ENCODE peak calls at places on chromosomes 1 and 21, in four cellular contexts. R is brain microvascular endothelial cell, P is left lung, I is NB4. X is an unnamed sample.

GRCh38 chr1:224524679-224525078 is 90.1 kb upstream of the WDR26 start:
- DNase-seq in R (peak; percentile 76), P (no peak), I (no peak), X (no peak)

GRCh38 chr1:204410764-204411450 is 710 bp downstream of the PPP1R15B start:
- DNase-seq in R (peak; percentile 40), P (no peak), I (peak; percentile 66), X (peak; percentile 25)

GRCh38 chr1:155083865-155084721 is 5.5 kb downstream of the EFNA3 start:
- DNase-seq in R (peak; percentile 18), P (no peak), I (peak; percentile 54), X (no peak)

GRCh38 chr1:34268311-34269042 is 91.8 kb downstream of the C1orf94 start:
- DNase-seq in R (no peak), P (no peak), I (no peak), X (no peak)

GRCh38 chr1:226662704-226663326 is 76.3 kb downstream of the ITPKB start:
- DNase-seq in R (peak; percentile 95), P (peak; percentile 87), I (peak; percentile 88), X (peak; percentile 94)

GRCh38 chr21:43740497-43741156 is 21.7 kb downstream of the PDXK start:
- DNase-seq in R (no peak), P (no peak), I (no peak), X (no peak)

GRCh38 chr1:2214541-2215241 is 13.4 kb upstream of the SKI start:
- DNase-seq in R (no peak), P (no peak), I (no peak), X (no peak)

GRCh38 chr1:112735752-112736151 is 20.6 kb upstream of the PPM1J start:
- DNase-seq in R (peak; percentile 77), P (no peak), I (no peak), X (no peak)

GRCh38 chr1:166089804-166090203 is 77.0 kb downstream of the FAM78B start:
- DNase-seq in R (no peak), P (no peak), I (peak; percentile 6), X (no peak)

GRCh38 chr1:36322786-36323635 is 434 bp downstream of the EVA1B start:
- DNase-seq in R (peak; percentile 46), P (peak; percentile 56), I (peak; percentile 76), X (no peak)

GRCh38 chr1:221573727-221574126 is 168.2 kb downstream of the DUSP10 start:
- DNase-seq in R (no peak), P (no peak), I (no peak), X (no peak)

GRCh38 chr1:157597959-157598667 is at the start of gene FCRL4:
- DNase-seq in R (no peak), P (no peak), I (peak; percentile 29), X (no peak)

GRCh38 chr1:55775007-55775406 is 559.8 kb upstream of the USP24 start:
- DNase-seq in R (no peak), P (no peak), I (no peak), X (no peak)

GRCh38 chr1:111505641-111506119 is 2.2 kb upstream of the ADORA3 start:
- DNase-seq in R (no peak), P (peak; percentile 65), I (peak; percentile 78), X (no peak)

GRCh38 chr1:20584890-20585289 is 4.0 kb upstream of the CDA start:
- DNase-seq in R (no peak), P (no peak), I (peak; percentile 11), X (no peak)

GRCh38 chr1:87151500-87152421 is 176.9 kb upstream of the LMO4 start:
- DNase-seq in R (peak; percentile 69), P (peak; percentile 80), I (peak; percentile 92), X (no peak)

GRCh38 chr1:15584489-15585363 is at the start of gene AGMAT:
- DNase-seq in R (peak; percentile 17), P (no peak), I (peak; percentile 79), X (no peak)

GRCh38 chr1:100710881-100711660 is 8.5 kb upstream of the VCAM1 start:
- DNase-seq in R (no peak), P (no peak), I (peak; percentile 4), X (no peak)

GRCh38 chr1:220631238-220631842 is 58.8 kb upstream of the C1orf115 start:
- DNase-seq in R (no peak), P (no peak), I (no peak), X (no peak)

GRCh38 chr1:23548704-23549143 is 10.6 kb downstream of the ID3 start:
- DNase-seq in R (no peak), P (no peak), I (no peak), X (no peak)

GRCh38 chr1:90850925-90851710 is 134.0 kb upstream of the BARHL2 start:
- DNase-seq in R (peak; percentile 46), P (peak; percentile 82), I (peak; percentile 80), X (peak; percentile 15)

GRCh38 chr21:38831526-38832467 is 26.1 kb downstream of the ETS2 start:
- DNase-seq in R (peak; percentile 96), P (peak; percentile 74), I (peak; percentile 97), X (peak; percentile 52)

GRCh38 chr1:8170059-8170835 is 144.1 kb upstream of the ERRFI1 start:
- DNase-seq in R (no peak), P (no peak), I (no peak), X (no peak)

GRCh38 chr1:119364640-119365039 is 3.9 kb upstream of the HAO2 start:
- DNase-seq in R (no peak), P (no peak), I (no peak), X (no peak)

GRCh38 chr1:53792751-53793150 is 45.3 kb downstream of the NDC1 start:
- DNase-seq in R (no peak), P (no peak), I (no peak), X (no peak)

GRCh38 chr1:111364690-111365089 is 62.8 kb downstream of the OVGP1 start:
- DNase-seq in R (no peak), P (no peak), I (no peak), X (no peak)

GRCh38 chr1:171841931-171842723 is 829 bp downstream of the DNM3 start:
- DNase-seq in R (no peak), P (peak; percentile 33), I (no peak), X (no peak)

GRCh38 chr1:204507317-204508105 is 8.7 kb upstream of the MDM4 start:
- DNase-seq in R (peak; percentile 41), P (no peak), I (peak; percentile 78), X (no peak)

GRCh38 chr1:203672354-203672753 is 45.7 kb downstream of the ATP2B4 start:
- DNase-seq in R (peak; percentile 76), P (peak; percentile 54), I (no peak), X (peak; percentile 36)

GRCh38 chr1:46535063-46535462 is 16.4 kb downstream of the KNCN start:
- DNase-seq in R (no peak), P (no peak), I (peak; percentile 51), X (no peak)

GRCh38 chr1:3425486-3426215 is 28.8 kb upstream of the ARHGEF16 start:
- DNase-seq in R (no peak), P (no peak), I (no peak), X (no peak)

GRCh38 chr1:91712981-91713841 is 172.7 kb downstream of the TGFBR3 start:
- DNase-seq in R (peak; percentile 50), P (no peak), I (peak; percentile 56), X (no peak)

GRCh38 chr1:226060427-226060826 is 2.1 kb upstream of the H3-3A start:
- DNase-seq in R (no peak), P (no peak), I (no peak), X (no peak)

GRCh38 chr1:73800376-73800775 is 397.6 kb downstream of the LRRIQ3 start:
- DNase-seq in R (no peak), P (no peak), I (no peak), X (peak; percentile 43)

GRCh38 chr1:150826299-150826698 is 18.2 kb upstream of the CTSK start:
- DNase-seq in R (no peak), P (no peak), I (no peak), X (no peak)

GRCh38 chr1:53559854-53560571 is 100.8 kb downstream of the DMRTB1 start:
- DNase-seq in R (no peak), P (no peak), I (no peak), X (no peak)

GRCh38 chr1:183719289-183719688 is 66.2 kb upstream of the APOBEC4 start:
- DNase-seq in R (no peak), P (no peak), I (no peak), X (no peak)
- H3K4me3 ChIP-seq in R (no peak overlapping the region), P (no peak overlapping the region), I (no peak overlapping the region), X (no peak overlapping the region)

DNA sequence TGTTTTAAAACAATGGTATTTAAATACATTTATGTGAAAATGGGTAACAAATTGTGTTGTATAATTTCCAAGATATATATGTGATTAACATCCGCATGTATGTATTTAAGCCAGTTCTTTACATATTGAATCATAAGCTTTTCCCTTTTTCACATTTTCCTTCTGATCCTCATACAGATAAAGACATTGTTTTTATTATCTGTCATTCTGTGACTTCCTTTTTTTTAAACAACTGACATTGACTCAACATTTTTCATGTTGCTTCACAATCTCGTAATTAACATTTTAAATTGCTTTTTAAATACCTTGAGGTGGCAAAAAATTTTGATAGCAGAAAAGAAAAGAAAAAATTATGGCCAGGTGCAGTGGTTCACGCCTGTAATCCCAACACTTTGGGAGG is 1.4 kb downstream of the STXBP3 start:
- DNase-seq in R (no peak), P (no peak), I (peak; percentile 30), X (no peak)
- H3K4me3 ChIP-seq in R (no peak overlapping the region), P (no peak overlapping the region), I (peak overlapping the region; percentile 82), X (no peak overlapping the region)

GRCh38 chr1:168421399-168422004 is 122.3 kb downstream of the XCL2 start:
- DNase-seq in R (no peak), P (no peak), I (no peak), X (no peak)
- H3K4me3 ChIP-seq in R (no peak overlapping the region), P (no peak overlapping the region), I (no peak overlapping the region), X (no peak overlapping the region)

GRCh38 chr1:9717193-9718005 is 65.9 kb downstream of the PIK3CD start:
- DNase-seq in R (no peak), P (peak; percentile 88), I (peak; percentile 95), X (peak; percentile 68)
- H3K4me3 ChIP-seq in R (no peak overlapping the region), P (peak overlapping the region; percentile 9), I (peak overlapping the region; percentile 30), X (peak overlapping the region; percentile 26)

DNA sequence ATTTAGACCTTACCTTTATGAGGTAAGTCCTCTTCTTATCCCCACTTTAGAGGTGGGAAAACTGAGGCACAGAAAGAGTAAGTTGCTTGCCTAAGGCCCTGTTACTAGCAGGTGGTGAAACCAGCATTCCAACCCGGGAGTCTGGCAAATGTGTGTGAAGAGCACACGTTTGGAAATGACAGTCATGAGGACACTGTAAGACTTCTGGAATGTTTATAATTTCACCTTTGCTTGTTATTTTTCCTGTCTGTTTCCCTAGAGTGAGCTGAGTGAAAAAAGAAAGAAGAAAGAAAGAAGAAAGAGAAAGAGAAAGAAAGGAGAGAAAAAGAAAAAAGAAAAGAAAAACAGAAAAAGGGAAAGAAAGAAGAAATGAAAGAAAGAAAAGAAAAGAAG is 21.2 kb upstream of the LGALS8 start:
- DNase-seq in R (peak; percentile 22), P (no peak), I (no peak), X (peak; percentile 37)
- H3K4me3 ChIP-seq in R (no peak overlapping the region), P (no peak overlapping the region), I (no peak overlapping the region), X (no peak overlapping the region)

DNA sequence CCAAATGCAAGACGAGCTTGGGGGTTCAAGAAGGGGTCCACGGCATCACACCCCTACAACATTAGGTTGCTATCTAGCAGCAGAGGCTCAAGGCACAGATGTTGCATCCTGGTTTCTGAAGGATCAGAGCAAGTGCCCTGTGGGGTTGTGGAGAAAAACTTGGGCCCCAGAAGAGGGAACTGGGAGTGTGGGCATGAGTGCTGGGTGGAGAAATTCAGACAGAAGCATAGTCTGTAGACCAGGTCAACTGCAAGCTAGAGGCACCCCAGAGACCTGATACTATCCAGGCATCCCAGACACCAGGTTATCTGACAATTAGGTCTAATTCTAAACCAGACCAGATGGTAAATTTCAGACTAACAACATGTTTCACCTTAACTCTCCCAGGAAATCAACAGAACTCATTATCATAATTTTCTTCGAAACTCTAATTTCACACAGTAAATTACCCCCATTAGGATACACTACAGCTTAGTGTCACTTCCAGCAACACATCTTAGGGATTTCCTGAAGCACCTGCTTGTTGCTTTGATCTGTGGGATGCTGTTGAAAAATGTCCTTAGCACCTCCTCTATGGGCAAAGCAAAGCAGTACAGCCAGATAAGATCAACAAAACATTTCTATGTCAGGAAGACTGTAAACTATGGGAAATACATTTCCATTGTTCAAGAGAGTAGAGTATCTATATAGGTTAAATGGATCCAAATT is 179.3 kb downstream of the VAV3 start:
- DNase-seq in R (no peak), P (no peak), I (no peak), X (no peak)
- H3K4me3 ChIP-seq in R (no peak overlapping the region), P (no peak overlapping the region), I (no peak overlapping the region), X (no peak overlapping the region)